ENCODE peak calls at places on chromosomes 4 and X, in ten cellular contexts. G is astrocyte, P is mucosa of descending colon, O is Caco-2, N is HCT116, A is Peyer's patch, C is endodermal cell, J is H9, I is left lung, Y is A673. X is an unnamed sample. For H3K4me1, the result is how much of the 10 kb centered on the place peaks cover.

GRCh38 chr4:168622600-168622999 is 125.7 kb downstream of the PALLD start:
- DNase-seq in O (no peak), Y (no peak), C (no peak), A (no peak), G (no peak), I (no peak), N (no peak), J (no peak), P (no peak), X (no peak)

GRCh38 chrX:72105436-72105835 is 26.3 kb downstream of the RTL5 start:
- DNase-seq in J (no peak), O (no peak), A (no peak), G (no peak), C (no peak), P (no peak), I (no peak), N (no peak), Y (no peak), X (no peak)

GRCh38 chr4:182801626-182802025 is 115.6 kb downstream of the DCTD start:
- DNase-seq in O (no peak), Y (no peak), G (no peak), N (no peak), P (no peak), J (no peak), I (no peak), A (no peak), C (no peak), X (no peak)

GRCh38 chr4:132992686-132993085 is 156.4 kb upstream of the PCDH10 start:
- DNase-seq in A (no peak), G (no peak), N (no peak), P (no peak), I (no peak), O (no peak), J (no peak), C (no peak), Y (no peak), X (no peak)

GRCh38 chr4:123813901-123814300 is 417.3 kb downstream of the SPRY1 start:
- DNase-seq in A (no peak), G (no peak), Y (no peak), P (no peak), O (no peak), N (no peak), C (no peak), I (no peak), J (no peak), X (no peak)

GRCh38 chr4:166501941-166502382 is 628.9 kb downstream of the TLL1 start:
- DNase-seq in G (no peak), A (no peak), I (no peak), J (peak), N (peak), Y (peak), P (no peak), O (peak), C (peak), X (no peak)

GRCh38 chr4:110615366-110616161 is 7.3 kb downstream of the PITX2 start:
- DNase-seq in O (no peak), C (peak), I (no peak), J (peak), G (no peak), N (no peak), A (no peak), Y (no peak), P (peak), X (no peak)

GRCh38 chr4:1008840-1009646 is 2.4 kb upstream of the FGFRL1 start:
- DNase-seq in A (peak), O (peak), N (no peak), J (peak), I (peak), Y (no peak), C (peak), G (no peak), P (peak), X (no peak)

GRCh38 chr4:24321637-24322036 is 262.7 kb downstream of the DHX15 start:
- DNase-seq in O (no peak), I (no peak), P (no peak), J (no peak), C (no peak), N (no peak), Y (peak), G (no peak), A (no peak), X (no peak)

GRCh38 chr4:106875340-106875739 is 160.8 kb downstream of the DKK2 start:
- DNase-seq in Y (no peak), A (no peak), J (peak), P (no peak), G (no peak), N (no peak), O (no peak), I (no peak), C (peak), X (no peak)

GRCh38 chr4:145217339-145217738 is 37.0 kb upstream of the OTUD4 start:
- DNase-seq in G (no peak), O (no peak), C (no peak), N (no peak), A (no peak), I (no peak), Y (no peak), J (no peak), P (no peak), X (no peak)

GRCh38 chr4:185115827-185116232 is 27.2 kb upstream of the SLC25A4 start:
- DNase-seq in A (no peak), O (peak), J (peak), Y (peak), C (peak), P (peak), I (peak), N (no peak), G (peak), X (peak)

GRCh38 chr4:123256901-123257300 is 139.7 kb upstream of the SPRY1 start:
- DNase-seq in C (no peak), J (no peak), P (no peak), O (no peak), G (no peak), A (no peak), Y (no peak), I (no peak), N (no peak), X (no peak)

GRCh38 chrX:140274761-140275525 is 229.9 kb downstream of the SOX3 start:
- DNase-seq in I (no peak), C (no peak), A (no peak), N (no peak), Y (peak), O (no peak), G (peak), P (no peak), J (peak), X (no peak)

GRCh38 chr4:149522031-149522430 is 293.6 kb downstream of the IQCM start:
- DNase-seq in G (peak), Y (no peak), O (no peak), A (no peak), P (no peak), I (no peak), N (no peak), C (no peak), J (no peak), X (no peak)

GRCh38 chrX:105552395-105552794 is 269.9 kb upstream of the NRK start:
- DNase-seq in P (no peak), I (no peak), G (peak), N (no peak), J (no peak), A (no peak), O (no peak), Y (no peak), C (no peak), X (no peak)

GRCh38 chrX:131827935-131828334 is 195.2 kb upstream of the STK26 start:
- DNase-seq in I (no peak), G (no peak), C (peak), Y (peak), P (no peak), O (peak), A (no peak), N (no peak), J (peak), X (no peak)

GRCh38 chr4:25970241-25970675 is 56.2 kb downstream of the SMIM20 start:
- DNase-seq in G (no peak), J (no peak), A (peak), P (no peak), N (no peak), Y (no peak), C (no peak), I (peak), O (no peak), X (no peak)

GRCh38 chrX:143648705-143649104 is 12.8 kb upstream of the SLITRK4 start:
- DNase-seq in Y (peak), A (no peak), C (peak), P (no peak), G (no peak), O (no peak), N (no peak), I (no peak), J (peak), X (no peak)

GRCh38 chr4:173272987-173273386 is 61.2 kb downstream of the HMGB2 start:
- DNase-seq in P (no peak), J (no peak), A (no peak), N (no peak), O (no peak), G (peak), Y (peak), I (no peak), C (no peak), X (no peak)

GRCh38 chr4:561456-561855 is 14.6 kb downstream of the TMEM271 start:
- DNase-seq in G (no peak), Y (no peak), O (no peak), A (no peak), P (no peak), N (no peak), J (no peak), I (no peak), C (no peak), X (no peak)

GRCh38 chrX:23901065-23901464 is 6.7 kb downstream of the APOO start:
- DNase-seq in N (peak), P (no peak), A (no peak), J (no peak), C (no peak), I (peak), Y (no peak), G (peak), O (peak), X (no peak)

GRCh38 chr4:68360570-68360969 is 10.7 kb upstream of the YTHDC1 start:
- DNase-seq in N (no peak), P (no peak), C (no peak), O (no peak), Y (no peak), G (no peak), I (no peak), J (no peak), A (no peak), X (no peak)

GRCh38 chrX:79096339-79096638 is 48.2 kb upstream of the GPR174 start:
- DNase-seq in A (no peak), N (no peak), I (no peak), C (no peak), O (no peak), G (no peak), J (no peak), P (no peak), Y (no peak), X (no peak)

GRCh38 chrX:136780738-136781137 is at the start of gene ARHGEF6:
- DNase-seq in P (peak), J (no peak), A (peak), N (no peak), O (no peak), Y (no peak), C (no peak), I (no peak), G (no peak), X (no peak)

GRCh38 chrX:154800508-154801207 is 4.6 kb downstream of the MPP1 start:
- DNase-seq in O (no peak), J (no peak), P (no peak), Y (no peak), G (no peak), I (no peak), N (no peak), A (no peak), C (no peak), X (peak)

GRCh38 chrX:147884958-147885357 is 26.8 kb upstream of the FMR1 start:
- DNase-seq in P (no peak), N (no peak), C (no peak), O (no peak), Y (no peak), I (no peak), A (no peak), J (no peak), G (no peak), X (no peak)

GRCh38 chrX:50779694-50780093 is 34.3 kb downstream of the SHROOM4 start:
- DNase-seq in J (no peak), G (no peak), C (peak), O (no peak), Y (peak), P (no peak), N (no peak), A (no peak), I (no peak), X (no peak)

GRCh38 chrX:16136080-16136479 is 12.7 kb downstream of the GRPR start:
- DNase-seq in O (no peak), N (no peak), A (no peak), I (no peak), P (no peak), G (no peak), J (no peak), C (no peak), Y (no peak), X (no peak)

GRCh38 chr4:120085705-120086104 is 19.1 kb upstream of the MAD2L1 start:
- DNase-seq in C (no peak), I (no peak), A (no peak), J (no peak), N (no peak), Y (no peak), P (no peak), G (no peak), O (no peak), X (no peak)

GRCh38 chr4:22999419-22999818 is 306.7 kb downstream of the GBA3 start:
- DNase-seq in G (peak), P (no peak), A (no peak), C (no peak), N (no peak), Y (peak), J (no peak), I (no peak), O (no peak), X (no peak)

GRCh38 chr4:22997358-22998224 is 304.9 kb downstream of the GBA3 start:
- DNase-seq in I (no peak), G (no peak), N (no peak), A (no peak), C (no peak), O (no peak), Y (no peak), J (no peak), P (no peak), X (no peak)

GRCh38 chr4:23006756-23007155 is 314.0 kb downstream of the GBA3 start:
- DNase-seq in Y (no peak), O (no peak), G (peak), J (no peak), P (no peak), I (no peak), C (no peak), N (no peak), A (no peak), X (no peak)

GRCh38 chr4:23005691-23006090 is 313.0 kb downstream of the GBA3 start:
- DNase-seq in Y (no peak), O (no peak), C (no peak), G (peak), A (no peak), J (no peak), I (no peak), P (no peak), N (no peak), X (no peak)

GRCh38 chr4:23001478-23001877 is 308.7 kb downstream of the GBA3 start:
- DNase-seq in P (no peak), N (no peak), O (no peak), I (no peak), J (no peak), A (no peak), Y (no peak), G (no peak), C (no peak), X (no peak)
- TF ChIP-seq CTCF in P (no peak), N (no peak), O (no peak), I (no peak), J (no peak), A (no peak), Y (no peak), G (no peak), C (no peak), X (no peak)

GRCh38 chr4:85498068-85498733 is 23.3 kb downstream of the ARHGAP24 start:
- DNase-seq in A (peak), C (no peak), P (no peak), O (no peak), J (no peak), N (no peak), Y (no peak), I (peak), G (peak), X (no peak)

GRCh38 chr4:85496146-85496849 is 21.3 kb downstream of the ARHGAP24 start:
- DNase-seq in N (no peak), A (no peak), O (no peak), P (no peak), J (no peak), I (no peak), G (peak), C (no peak), Y (peak), X (no peak)

GRCh38 chr4:85499573-85499972 is 24.6 kb downstream of the ARHGAP24 start:
- DNase-seq in G (no peak), C (no peak), P (no peak), I (no peak), Y (no peak), N (no peak), O (no peak), J (no peak), A (no peak), X (no peak)

GRCh38 chr4:85496933-85497332 is 22.0 kb downstream of the ARHGAP24 start:
- DNase-seq in I (no peak), C (no peak), J (no peak), G (peak), P (no peak), A (no peak), O (no peak), Y (peak), N (no peak), X (no peak)

DNA sequence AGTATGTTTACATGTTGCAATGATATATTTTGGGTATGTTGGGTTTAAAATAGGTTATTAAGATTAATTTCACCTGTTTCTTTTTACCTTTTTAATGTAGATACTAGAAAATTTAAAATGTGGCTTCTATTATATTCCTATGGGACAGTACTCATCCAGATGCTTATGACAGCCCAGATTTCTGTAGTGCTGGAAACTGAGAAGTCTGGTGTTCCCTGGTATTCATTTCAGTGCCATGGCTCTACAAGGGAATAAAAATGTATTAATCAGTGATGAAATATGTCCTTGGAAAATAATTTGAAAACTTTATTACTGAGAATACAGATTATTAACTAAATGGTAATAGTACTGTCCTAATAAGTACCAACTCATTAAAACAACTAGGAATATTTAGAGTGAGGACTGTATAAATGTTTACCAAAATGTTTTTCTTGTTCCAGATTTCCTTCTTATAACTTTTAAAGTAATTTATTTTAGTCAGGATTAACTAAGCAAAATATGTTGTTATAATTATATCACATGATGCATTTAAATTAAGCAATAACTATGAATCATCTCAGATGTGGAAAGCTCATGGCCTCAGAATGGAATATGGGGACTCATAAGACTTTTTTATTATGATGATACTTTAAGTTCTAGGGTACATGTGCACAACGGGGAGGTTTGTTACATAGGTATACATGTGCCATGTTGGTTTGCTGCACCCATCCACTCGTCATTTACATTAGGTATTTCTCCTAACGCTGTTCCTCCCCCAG is 25.3 kb downstream of the ARHGAP24 start:
- DNase-seq in Y (no peak), A (no peak), N (no peak), G (no peak), I (no peak), O (no peak), C (no peak), J (no peak), P (no peak), X (no peak)
- H3K4me1 ChIP-seq in Y (under half), A (under half), N (under half), G (under half), I (under half), O (under half), C (under half), J (under half), P (under half), X (under half)

GRCh38 chr4:83340692-83341343 is 6.2 kb upstream of the HPSE start:
- DNase-seq in C (no peak), P (no peak), O (no peak), G (no peak), A (no peak), I (no peak), N (no peak), J (no peak), Y (no peak), X (no peak)
- TF ChIP-seq CTCF in C (no peak), P (no peak), O (no peak), G (no peak), A (no peak), I (no peak), N (no peak), J (no peak), Y (no peak), X (no peak)

GRCh38 chrX:31185884-31186283 is 114.0 kb upstream of the FTHL17 start:
- DNase-seq in O (no peak), N (no peak), P (no peak), I (no peak), G (no peak), A (no peak), J (no peak), C (no peak), Y (no peak), X (no peak)

GRCh38 chrX:31178064-31178768 is 106.4 kb upstream of the FTHL17 start:
- DNase-seq in O (no peak), Y (no peak), G (no peak), J (no peak), P (no peak), N (no peak), A (no peak), C (no peak), I (no peak), X (no peak)

GRCh38 chrX:31179203-31179602 is 107.4 kb upstream of the FTHL17 start:
- DNase-seq in Y (no peak), P (no peak), A (no peak), O (no peak), I (no peak), J (no peak), G (no peak), C (no peak), N (no peak), X (no peak)

GRCh38 chrX:31178769-31179125 is 106.9 kb upstream of the FTHL17 start:
- DNase-seq in Y (no peak), O (no peak), A (no peak), C (no peak), I (no peak), G (no peak), N (no peak), J (no peak), P (no peak), X (no peak)

GRCh38 chrX:31181377-31182038 is 109.7 kb upstream of the FTHL17 start:
- DNase-seq in C (no peak), J (no peak), I (no peak), A (no peak), Y (no peak), G (no peak), N (no peak), P (no peak), O (no peak), X (no peak)
- H3K4me1 ChIP-seq in C (under half), J (under half), I (under half), A (under half), Y (under half), G (under half), N (under half), P (under half), O (under half), X (under half)

DNA sequence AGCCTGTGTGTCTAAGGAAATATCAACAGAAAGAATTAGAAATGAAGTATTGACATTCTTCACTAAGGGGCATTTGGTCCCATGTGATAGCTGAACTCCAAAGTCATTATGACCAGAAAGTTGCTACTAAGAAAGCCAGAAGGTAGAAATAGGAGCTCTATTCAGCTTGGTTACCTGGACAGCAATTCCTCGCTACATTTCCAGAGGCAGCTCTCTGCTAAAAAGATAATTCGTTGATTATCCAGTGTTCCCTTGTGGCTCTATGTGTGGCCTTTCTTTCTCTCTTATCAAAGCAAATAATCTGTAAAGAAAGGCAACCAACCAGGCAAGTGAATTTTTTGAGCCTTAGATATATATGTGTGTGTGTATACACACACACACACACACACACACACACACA is 341.3 kb downstream of the ADGRL3 start:
- DNase-seq in Y (no peak), O (no peak), I (no peak), P (no peak), A (no peak), N (no peak), J (no peak), G (no peak), C (no peak), X (no peak)
- TF ChIP-seq CTCF in Y (no peak), O (no peak), I (no peak), P (no peak), A (no peak), N (no peak), J (peak), G (peak), C (peak), X (no peak)

GRCh38 chr4:40187386-40187913 is 9.4 kb upstream of the RHOH start:
- DNase-seq in G (no peak), I (no peak), P (no peak), J (no peak), C (no peak), N (no peak), A (no peak), O (no peak), Y (no peak), X (no peak)
- H3K4me1 ChIP-seq in G (under half), I (under half), P (under half), J (under half), C (under half), N (under half), A (under half), O (under half), Y (half or more), X (under half)

DNA sequence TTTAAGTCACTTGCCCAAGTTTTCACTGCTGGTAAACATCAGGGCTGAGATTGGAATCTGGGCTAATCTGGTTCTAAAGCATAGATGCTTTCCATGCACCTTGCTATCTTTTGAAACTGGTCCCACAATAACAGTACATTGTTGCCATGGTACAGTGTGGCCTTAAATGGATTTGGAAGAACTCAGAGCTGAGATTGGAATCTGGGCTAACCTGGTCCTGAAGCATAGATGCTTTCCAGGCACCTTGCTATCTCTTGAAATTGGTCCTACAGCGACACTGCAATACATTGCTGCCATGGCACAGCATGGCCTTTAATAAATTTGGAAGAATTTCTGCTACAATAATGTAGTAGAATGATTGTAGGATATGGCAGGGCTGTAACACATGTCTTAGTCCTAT is 28.6 kb downstream of the DAPP1 start:
- DNase-seq in N (no peak), Y (no peak), C (no peak), G (no peak), I (no peak), P (no peak), J (no peak), O (no peak), A (no peak), X (no peak)
- TF ChIP-seq CTCF in N (no peak), Y (no peak), C (no peak), G (no peak), I (no peak), P (no peak), J (no peak), O (no peak), A (no peak), X (no peak)